ENCODE peak calls at places on chromosomes 12 and 14, in eight cellular contexts. J is HL-60, V is HCT116, T is transverse colon, E is spleen, P is breast epithelium, M is endothelial cell of umbilical vein, D is GM12878. Z is an unnamed sample.

GRCh38 chr14:20652996-20653975 is 11.8 kb upstream of the OR6S1 start:
- DNase-seq in J (no peak), V (peak), T (no peak), E (peak), P (no peak), M (peak), D (peak), Z (no peak)

GRCh38 chr12:108563804-108564151 is 1.4 kb downstream of the ISCU start:
- DNase-seq in J (no peak), V (no peak), T (no peak), E (no peak), P (no peak), M (no peak), D (no peak), Z (no peak)

GRCh38 chr14:93566065-93566693 is 135.4 kb downstream of the UNC79 start:
- DNase-seq in J (no peak), V (no peak), T (no peak), E (no peak), P (no peak), M (no peak), D (no peak), Z (no peak)

GRCh38 chr14:99035712-99036593 is 236.0 kb downstream of the BCL11B start:
- DNase-seq in J (peak), V (peak), T (peak), E (no peak), P (peak), M (no peak), D (no peak), Z (no peak)

GRCh38 chr12:69698054-69698453 is 1.0 kb downstream of the BEST3 start:
- DNase-seq in J (no peak), V (no peak), T (no peak), E (no peak), P (no peak), M (no peak), D (no peak), Z (no peak)

GRCh38 chr14:66568220-66568619 is 60.3 kb downstream of the GPHN start:
- DNase-seq in J (no peak), V (no peak), T (no peak), E (no peak), P (no peak), M (peak), D (no peak), Z (no peak)

GRCh38 chr14:99232406-99233214 is 39.4 kb downstream of the BCL11B start:
- DNase-seq in J (no peak), V (no peak), T (no peak), E (peak), P (no peak), M (no peak), D (no peak), Z (no peak)

GRCh38 chr14:88695873-88696272 is 96.9 kb downstream of the EML5 start:
- DNase-seq in J (no peak), V (no peak), T (no peak), E (no peak), P (no peak), M (no peak), D (no peak), Z (no peak)

GRCh38 chr14:81169711-81170103 is 51.1 kb downstream of the GTF2A1 start:
- DNase-seq in J (no peak), V (no peak), T (peak), E (peak), P (peak), M (peak), D (no peak), Z (no peak)

GRCh38 chr14:81401420-81402122 is 1.4 kb upstream of the STON2 start:
- DNase-seq in J (no peak), V (peak), T (no peak), E (no peak), P (no peak), M (no peak), D (no peak), Z (no peak)

GRCh38 chr12:94169495-94169894 is 21.1 kb downstream of the PLXNC1 start:
- DNase-seq in J (no peak), V (no peak), T (no peak), E (no peak), P (no peak), M (no peak), D (no peak), Z (no peak)

GRCh38 chr12:88142610-88142991 is 494 bp downstream of the TMTC3 start:
- DNase-seq in J (no peak), V (no peak), T (peak), E (peak), P (peak), M (no peak), D (no peak), Z (no peak)

GRCh38 chr12:132253698-132254480 is 75.5 kb downstream of the GALNT9 start:
- DNase-seq in J (no peak), V (no peak), T (no peak), E (no peak), P (no peak), M (no peak), D (no peak), Z (no peak)

GRCh38 chr14:37579250-37579649 is 15.8 kb downstream of the FOXA1 start:
- DNase-seq in J (no peak), V (no peak), T (no peak), E (no peak), P (no peak), M (no peak), D (no peak), Z (no peak)

DNA sequence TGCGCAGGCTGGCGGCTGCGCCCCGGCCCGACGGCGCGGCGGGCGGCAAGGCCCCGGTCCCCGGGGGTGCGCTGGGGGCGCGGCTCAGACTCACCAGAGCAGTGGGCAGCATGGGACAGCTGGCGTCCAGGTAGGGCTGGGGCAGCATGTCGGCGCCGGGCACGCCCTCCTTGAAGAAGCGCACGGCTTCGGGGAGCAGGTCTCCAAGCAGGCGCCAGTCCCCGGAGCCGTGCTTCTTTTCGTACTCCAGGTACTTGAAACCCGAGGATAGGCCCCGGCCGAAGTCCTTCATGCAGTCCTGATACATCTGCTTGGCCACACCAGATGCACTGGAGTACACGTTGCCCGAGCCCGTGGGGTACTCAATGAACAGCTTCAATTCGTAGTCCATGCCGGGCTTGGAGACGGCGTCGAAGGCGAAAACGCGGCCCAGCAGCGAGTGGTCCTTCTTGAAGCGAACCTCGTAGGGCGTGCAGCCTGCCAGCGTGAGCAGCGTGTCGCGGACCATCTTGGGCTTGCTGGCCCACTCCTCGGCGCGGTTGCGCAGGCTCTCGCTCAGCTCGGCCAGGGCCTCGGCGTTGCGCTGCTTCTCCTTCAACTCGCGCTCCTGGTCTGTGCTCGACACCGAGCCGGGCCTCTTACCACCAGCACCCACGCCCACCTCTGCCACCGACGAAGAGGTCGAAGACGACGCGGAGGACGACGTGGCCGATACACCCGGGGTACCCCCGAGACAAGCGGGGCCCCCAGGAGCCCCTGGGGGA is 2.2 kb downstream of the IRF2BPL start:
- DNase-seq in J (no peak), V (no peak), T (no peak), E (peak), P (no peak), M (peak), D (no peak), Z (no peak)
- TF ChIP-seq POLR2AphosphoS5 in J (no peak), V (no peak), T (peak), E (peak), P (peak), M (no peak), D (peak), Z (no peak)

GRCh38 chr14:101813833-101814232 is 52.3 kb downstream of the PPP2R5C start:
- DNase-seq in J (no peak), V (no peak), T (no peak), E (no peak), P (no peak), M (no peak), D (no peak), Z (no peak)
- TF ChIP-seq POLR2AphosphoS5 in J (no peak), V (no peak), T (no peak), E (no peak), P (no peak), M (no peak), D (no peak), Z (no peak)

GRCh38 chr12:14264777-14265176 is 100.7 kb upstream of the ATF7IP start:
- DNase-seq in J (peak), V (no peak), T (no peak), E (no peak), P (no peak), M (no peak), D (no peak), Z (no peak)
- TF ChIP-seq POLR2AphosphoS5 in J (peak), V (no peak), T (no peak), E (no peak), P (no peak), M (no peak), D (no peak), Z (no peak)

GRCh38 chr12:49893753-49894752 is 9.6 kb downstream of the FAIM2 start:
- DNase-seq in J (no peak), V (peak), T (no peak), E (no peak), P (peak), M (peak), D (no peak), Z (no peak)
- TF ChIP-seq POLR2AphosphoS5 in J (no peak), V (no peak), T (no peak), E (no peak), P (peak), M (no peak), D (no peak), Z (no peak)

GRCh38 chr12:10211975-10212622 is 578 bp upstream of the GABARAPL1 start:
- DNase-seq in J (peak), V (peak), T (peak), E (peak), P (peak), M (peak), D (no peak), Z (peak)
- TF ChIP-seq POLR2AphosphoS5 in J (no peak), V (peak), T (peak), E (peak), P (peak), M (no peak), D (no peak), Z (no peak)

GRCh38 chr12:100186071-100186470 is 14.5 kb upstream of the ACTR6 start:
- DNase-seq in J (no peak), V (no peak), T (no peak), E (no peak), P (no peak), M (no peak), D (no peak), Z (no peak)

GRCh38 chr12:100190013-100190394 is 10.6 kb upstream of the ACTR6 start:
- DNase-seq in J (no peak), V (no peak), T (no peak), E (no peak), P (no peak), M (no peak), D (no peak), Z (no peak)

GRCh38 chr12:100189241-100190012 is 11.2 kb upstream of the ACTR6 start:
- DNase-seq in J (no peak), V (no peak), T (no peak), E (no peak), P (no peak), M (no peak), D (no peak), Z (no peak)

GRCh38 chr12:100187068-100187467 is 13.5 kb upstream of the ACTR6 start:
- DNase-seq in J (no peak), V (no peak), T (no peak), E (no peak), P (no peak), M (no peak), D (no peak), Z (no peak)

DNA sequence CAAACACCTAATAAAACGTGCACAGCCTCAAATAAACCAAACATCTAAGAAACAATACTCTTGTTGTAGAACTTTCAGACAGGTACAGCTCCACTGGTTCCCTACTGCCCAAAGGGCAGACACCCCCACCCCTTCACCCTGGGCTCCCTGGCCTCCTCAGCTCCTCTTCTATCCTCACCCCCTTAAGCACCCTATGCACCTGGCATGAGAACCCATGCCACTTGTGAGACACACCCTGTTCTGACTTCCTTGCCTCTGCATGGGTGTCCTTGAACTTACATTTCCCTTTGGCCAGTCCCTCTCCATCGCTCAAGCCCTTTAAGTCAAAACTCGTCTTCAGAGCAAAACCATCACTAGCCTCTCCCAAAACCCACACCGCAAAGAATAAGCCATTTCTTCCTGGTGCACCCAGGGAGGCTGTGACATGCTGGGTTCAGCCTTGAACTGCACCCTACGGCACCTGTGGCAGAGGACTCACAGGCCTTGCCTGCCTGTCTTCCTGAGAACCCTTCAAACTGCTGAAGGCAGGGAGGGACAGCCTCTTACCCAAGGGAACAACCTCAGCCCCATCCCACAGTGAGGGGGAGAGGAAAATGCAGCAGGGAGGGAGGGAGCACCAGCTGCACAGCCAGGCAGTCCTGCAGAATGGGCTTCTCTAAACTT is 12.6 kb upstream of the ACTR6 start:
- DNase-seq in J (no peak), V (no peak), T (no peak), E (no peak), P (no peak), M (no peak), D (no peak), Z (no peak)
- TF ChIP-seq POLR2AphosphoS5 in J (no peak), V (no peak), T (no peak), E (no peak), P (no peak), M (no peak), D (no peak), Z (no peak)

GRCh38 chr14:23281247-23281646 is 4.7 kb downstream of the HOMEZ start:
- DNase-seq in J (no peak), V (no peak), T (no peak), E (no peak), P (no peak), M (no peak), D (no peak), Z (no peak)

GRCh38 chr14:23275412-23275811 is 10.5 kb downstream of the HOMEZ start:
- DNase-seq in J (no peak), V (no peak), T (no peak), E (no peak), P (no peak), M (no peak), D (no peak), Z (no peak)
- TF ChIP-seq POLR2AphosphoS5 in J (no peak), V (no peak), T (no peak), E (no peak), P (no peak), M (no peak), D (no peak), Z (no peak)

Z was measured in GM12891.